ENCODE peak calls at places on chromosomes 12 and 14, in six cellular contexts. C, G, N, H, Y and R are unnamed samples.

GRCh38 chr12:39413836-39414771 is 28.8 kb downstream of the KIF21A start:
- DNase-seq in N (no peak), Y (no peak), G (no peak), C (no peak), H (no peak), R (no peak)

GRCh38 chr12:62604373-62604772 is 137.7 kb downstream of the MON2 start:
- DNase-seq in C (no peak), Y (no peak), N (no peak), G (no peak), H (no peak), R (no peak)

GRCh38 chr12:34606749-34607519 is 584.6 kb downstream of the ALG10 start:
- DNase-seq in C (no peak), Y (no peak), H (no peak), G (no peak), N (no peak), R (no peak)

GRCh38 chr12:4482936-4483335 is 37.3 kb upstream of the FGF6 start:
- DNase-seq in Y (no peak), H (no peak), N (no peak), G (no peak), C (no peak), R (no peak)

GRCh38 chr12:120466560-120467315 is 2.8 kb downstream of the SRSF9 start:
- DNase-seq in N (no peak), C (peak), G (no peak), Y (peak), H (no peak), R (peak)

GRCh38 chr14:90551070-90551704 is 154.4 kb downstream of the CALM1 start:
- DNase-seq in G (peak), C (no peak), N (no peak), Y (peak), H (no peak), R (peak)

GRCh38 chr12:95790025-95790911 is at the start of gene NTN4:
- DNase-seq in G (no peak), H (peak), N (no peak), Y (peak), C (peak), R (peak)

GRCh38 chr14:99819514-99819913 is 26.3 kb downstream of the EML1 start:
- DNase-seq in H (peak), Y (no peak), G (no peak), C (no peak), N (no peak), R (no peak)

GRCh38 chr12:78406776-78407335 is 457.7 kb upstream of the SYT1 start:
- DNase-seq in C (no peak), N (no peak), G (peak), Y (peak), H (no peak), R (peak)

GRCh38 chr14:101025131-101025530 is 121.6 kb upstream of the RTL1 start:
- DNase-seq in N (no peak), G (no peak), C (no peak), Y (no peak), H (peak), R (no peak)

GRCh38 chr14:55354500-55354899 is 57.1 kb downstream of the ATG14 start:
- DNase-seq in H (no peak), G (peak), N (no peak), Y (peak), C (peak), R (peak)

GRCh38 chr12:52820521-52820920 is 6.6 kb upstream of the KRT4 start:
- DNase-seq in H (no peak), N (no peak), Y (no peak), G (no peak), C (no peak), R (no peak)

GRCh38 chr14:47186491-47186890 is 488.9 kb downstream of the MDGA2 start:
- DNase-seq in Y (no peak), G (peak), H (no peak), N (no peak), C (no peak), R (no peak)

GRCh38 chr14:99034711-99035171 is 237.3 kb downstream of the BCL11B start:
- DNase-seq in C (no peak), H (peak), N (no peak), G (no peak), Y (no peak), R (no peak)

DNA sequence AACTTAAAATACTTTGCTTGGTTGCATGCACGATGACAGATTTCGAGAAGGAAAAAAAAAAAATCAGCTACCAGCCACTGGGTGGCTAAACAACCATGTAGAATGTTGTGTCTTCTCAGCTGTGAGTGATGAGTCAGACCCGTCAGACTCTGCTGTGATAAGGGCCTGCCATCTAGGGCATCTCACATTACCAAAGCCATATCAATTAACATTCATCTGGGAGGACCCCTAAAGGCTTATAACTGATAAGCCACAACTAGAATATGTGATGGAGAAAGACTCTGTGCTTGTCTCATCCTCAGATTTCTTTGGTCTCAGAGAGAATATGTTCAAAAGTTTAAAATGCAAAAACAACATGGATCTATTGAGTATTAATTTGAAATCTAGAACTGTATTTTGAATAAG is 111.5 kb downstream of the PAX9 start:
- DNase-seq in C (no peak), N (no peak), H (no peak), Y (peak), G (peak), R (no peak)
- TF ChIP-seq CTCF in C (no peak), N (peak), H (no peak), Y (no peak), G (peak), R (no peak)

GRCh38 chr12:24960222-24960855 is 11.4 kb upstream of the BCAT1 start:
- DNase-seq in H (no peak), N (no peak), Y (peak), G (peak), C (peak), R (peak)
- H3K4me3 ChIP-seq in H (no peak), N (no peak), Y (no peak), G (no peak), C (no peak), R (no peak)

DNA sequence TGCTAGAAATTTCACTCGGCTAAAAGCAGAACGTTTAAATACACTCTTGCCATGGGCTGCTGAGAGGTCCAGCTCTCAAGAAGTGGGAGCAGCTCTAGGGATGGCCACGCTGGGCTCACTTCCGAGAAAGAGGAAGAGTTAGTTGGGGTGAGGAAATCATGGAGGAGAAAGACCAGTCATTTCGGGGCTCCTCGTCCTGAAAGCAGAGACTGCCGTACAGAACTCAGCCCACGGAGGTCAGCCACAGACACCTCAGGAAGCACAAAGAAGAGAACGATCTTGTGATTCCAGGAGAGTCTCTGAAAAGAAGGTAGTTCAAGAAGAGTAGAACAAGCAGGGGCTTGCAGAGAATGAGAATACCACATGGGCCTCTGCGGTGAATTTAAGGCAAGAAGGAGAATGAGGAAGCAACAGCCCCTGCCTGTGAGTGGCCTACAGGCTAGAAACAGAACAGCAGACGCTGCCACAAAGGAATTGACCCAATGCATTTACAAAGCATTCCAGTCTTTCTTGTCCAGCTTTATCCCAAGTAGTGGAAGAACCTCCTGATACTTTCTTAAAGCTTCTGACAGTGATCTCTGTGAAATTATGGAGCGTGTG is 311.9 kb downstream of the CACNA1C start:
- DNase-seq in G (no peak), H (peak), Y (no peak), N (no peak), C (no peak), R (no peak)
- TF ChIP-seq CTCF in G (no peak), H (no peak), Y (no peak), N (no peak), C (no peak), R (no peak)

GRCh38 chr14:49622022-49622607 is 1.5 kb downstream of the MGAT2 start:
- DNase-seq in G (no peak), C (no peak), H (no peak), Y (no peak), N (no peak), R (no peak)

GRCh38 chr14:49621114-49621881 is 699 bp downstream of the MGAT2 start:
- DNase-seq in G (peak), C (no peak), H (peak), Y (peak), N (no peak), R (peak)

GRCh38 chr14:49623387-49623786 is 2.8 kb downstream of the MGAT2 start:
- DNase-seq in N (no peak), H (no peak), G (no peak), C (no peak), Y (no peak), R (no peak)

GRCh38 chr14:49620182-49621113 is at the start of the genes MGAT2 and RPL36AL:
- DNase-seq in N (peak), C (peak), H (peak), G (peak), Y (peak), R (peak)

DNA sequence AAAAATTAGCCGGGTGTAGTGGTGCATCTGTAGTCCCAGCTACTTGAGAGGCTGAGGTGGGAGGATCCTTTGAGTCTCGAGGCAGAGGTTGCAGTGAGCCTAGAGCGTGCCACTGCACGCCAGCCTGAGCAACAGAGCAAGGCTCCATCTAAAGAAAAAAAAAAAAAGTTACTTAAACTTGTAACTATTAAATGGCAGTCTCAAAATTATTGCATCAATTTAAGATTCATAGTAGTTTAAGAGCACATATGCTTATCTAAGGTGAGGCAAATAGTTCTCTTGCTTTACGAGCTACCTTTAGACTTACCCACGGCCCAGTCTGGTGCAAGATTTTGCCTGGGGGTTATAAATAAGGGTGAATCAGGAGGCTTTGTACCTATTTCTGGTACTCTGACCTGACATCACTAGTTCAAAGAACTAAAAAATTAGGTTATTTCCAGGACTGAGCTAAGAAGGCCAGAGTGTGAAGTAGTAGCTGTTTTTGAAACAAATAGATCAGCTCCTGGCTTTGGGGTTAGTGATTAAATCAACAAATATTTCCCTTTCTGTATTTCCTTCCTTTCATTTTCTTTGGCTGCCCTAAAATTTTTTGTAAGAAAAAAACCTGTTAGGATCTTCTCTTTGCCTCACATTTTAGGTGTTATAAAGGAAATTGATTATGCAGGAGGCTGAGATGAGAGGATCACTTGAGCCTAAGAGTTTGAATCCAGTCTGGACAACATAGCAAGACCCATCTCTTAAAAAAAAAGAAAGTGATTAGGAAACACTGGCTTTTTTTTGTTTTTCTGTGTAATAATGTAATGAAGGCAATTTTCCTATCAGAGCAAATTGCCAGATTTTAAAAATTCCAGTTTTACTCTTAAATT is 3.6 kb downstream of the MGAT2 start:
- DNase-seq in Y (no peak), G (no peak), C (no peak), N (no peak), H (no peak), R (no peak)
- H3K4me3 ChIP-seq in Y (no peak), G (no peak), C (no peak), N (no peak), H (no peak), R (peak)

DNA sequence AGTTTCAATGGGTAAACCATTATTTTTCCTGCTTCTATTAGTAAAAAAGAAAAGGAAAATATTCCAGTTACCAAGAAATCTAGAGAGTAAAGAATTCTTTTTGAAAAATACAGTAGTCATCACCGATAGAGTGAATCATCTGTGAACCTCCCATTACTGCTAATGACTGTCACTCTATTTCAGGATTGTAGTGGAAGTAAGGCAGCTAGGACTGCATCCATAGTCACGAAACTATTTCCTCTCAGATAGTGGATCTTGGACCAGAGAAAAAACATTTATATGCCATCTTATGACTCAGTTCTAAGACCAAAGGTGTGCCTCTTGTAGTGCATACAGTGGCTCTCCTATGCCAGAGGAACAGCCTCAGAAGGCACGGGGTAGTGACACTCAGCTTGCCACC is 173.9 kb upstream of the PLEKHA5 start:
- DNase-seq in Y (peak), C (no peak), N (no peak), G (peak), H (no peak), R (peak)
- TF ChIP-seq CTCF in Y (no peak), C (no peak), N (no peak), G (no peak), H (no peak), R (no peak)

DNA sequence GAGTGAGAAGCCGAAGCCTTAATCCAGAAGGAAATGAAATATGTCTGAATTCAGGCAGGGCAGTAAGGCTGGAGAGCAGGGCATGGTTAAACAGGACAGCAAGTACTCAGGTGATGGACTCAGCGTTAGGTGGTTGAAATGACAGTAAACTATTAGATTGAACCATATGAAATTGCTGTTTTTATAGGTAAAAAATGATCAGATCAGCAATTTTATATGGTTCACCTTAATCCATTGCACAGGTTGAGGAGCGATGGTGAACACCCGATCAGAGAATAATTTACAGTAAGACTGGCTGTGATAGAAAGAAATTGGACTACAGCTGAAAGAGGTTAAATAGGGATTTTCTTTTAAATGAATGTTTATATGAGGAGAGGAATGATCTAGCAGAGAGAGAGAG is 56.6 kb downstream of the TTC6 start:
- DNase-seq in G (no peak), N (no peak), H (no peak), Y (no peak), C (no peak), R (no peak)
- H3K4me3 ChIP-seq in G (no peak), N (no peak), H (no peak), Y (no peak), C (no peak), R (no peak)

GRCh38 chr14:70087380-70087697 is 101.4 kb downstream of the SLC8A3 start:
- DNase-seq in H (no peak), Y (no peak), C (no peak), N (no peak), G (no peak), R (no peak)

GRCh38 chr14:70084226-70084625 is 104.5 kb downstream of the SLC8A3 start:
- DNase-seq in N (no peak), G (no peak), H (no peak), Y (no peak), C (no peak), R (no peak)

GRCh38 chr14:70086685-70087379 is 101.9 kb downstream of the SLC8A3 start:
- DNase-seq in G (peak), N (no peak), H (no peak), C (peak), Y (peak), R (peak)
- TF ChIP-seq CTCF in G (peak), N (peak), H (no peak), C (peak), Y (peak), R (peak)

GRCh38 chr14:76762617-76763361 is 1.5 kb downstream of the VASH1 start:
- DNase-seq in N (no peak), H (peak), G (no peak), Y (no peak), C (no peak), R (no peak)
- H3K4me3 ChIP-seq in N (peak), H (peak), G (peak), Y (peak), C (peak), R (peak)

DNA sequence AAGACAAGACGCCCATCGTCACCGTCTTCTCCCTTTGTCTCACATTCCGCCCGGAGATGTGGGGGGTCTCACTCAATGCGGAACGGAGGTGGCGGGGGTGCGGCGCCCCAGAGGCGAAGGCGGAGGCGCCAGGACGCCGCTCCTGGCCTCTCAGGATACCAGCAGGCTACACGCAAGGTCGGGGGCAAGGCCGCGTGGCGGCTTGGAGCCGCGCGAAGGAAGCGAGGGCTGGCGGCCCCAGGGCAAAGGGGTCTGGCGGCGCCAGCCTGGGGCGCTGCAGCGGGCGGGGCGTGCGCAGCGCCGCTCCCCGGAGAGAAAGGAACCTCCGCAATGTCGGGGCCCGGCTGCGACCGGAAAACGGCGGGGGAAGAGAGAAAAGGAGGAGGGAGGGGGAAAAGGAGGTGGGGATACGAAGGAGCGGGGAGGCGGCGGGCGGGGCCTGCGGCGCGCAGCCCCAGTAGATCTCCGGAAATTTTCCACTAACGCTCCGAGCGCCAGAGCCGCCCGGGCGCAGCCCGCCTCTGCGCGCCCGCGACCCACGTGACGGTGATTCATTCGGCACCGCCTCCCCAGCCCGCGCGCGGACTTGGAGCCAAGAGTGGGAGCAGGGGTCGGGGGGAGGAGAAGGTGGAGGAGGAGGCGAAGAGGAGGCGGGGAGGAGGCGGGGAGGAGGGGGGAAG is 10.5 kb upstream of the SLC38A2 start:
- DNase-seq in C (peak), H (peak), N (peak), Y (peak), G (peak), R (peak)
- TF ChIP-seq CTCF in C (peak), H (no peak), N (peak), Y (no peak), G (no peak), R (peak)

DNA sequence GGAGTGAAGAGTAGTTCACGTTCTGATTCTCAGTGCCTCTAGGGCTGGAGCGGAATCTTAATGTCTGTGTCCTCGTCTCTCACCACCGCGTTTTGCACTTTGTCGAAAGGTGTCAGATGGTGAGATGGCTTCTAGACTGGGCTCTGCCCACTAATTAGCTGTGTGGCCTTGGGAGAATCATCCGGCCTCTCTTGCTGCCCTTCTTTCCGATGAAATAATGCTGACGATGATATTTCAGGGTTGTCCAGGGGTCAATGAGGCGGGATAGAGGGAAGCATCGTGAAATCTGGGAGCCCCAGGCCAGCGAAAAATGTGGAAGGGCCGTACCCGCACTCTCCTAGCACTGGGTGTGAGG is 805 bp upstream of the GALNT16 start:
- DNase-seq in G (no peak), N (no peak), Y (no peak), H (no peak), C (no peak), R (no peak)
- H3K4me3 ChIP-seq in G (peak), N (peak), Y (no peak), H (no peak), C (peak), R (peak)